ENCODE peak calls at places on chromosome 5, in eight cellular contexts. E, G, C, X, J, S, O and N are unnamed samples.

GRCh38 chr5:98206566-98206965 is 566.9 kb upstream of the RGMB start:
- DNase-seq in E (no peak), G (no peak), C (no peak), X (no peak), J (no peak), S (no peak), O (no peak), N (no peak)

GRCh38 chr5:23825196-23825595 is 317.8 kb downstream of the PRDM9 start:
- DNase-seq in E (no peak), G (no peak), C (no peak), X (no peak), J (no peak), S (no peak), O (no peak), N (no peak)

GRCh38 chr5:15683332-15683731 is 183.4 kb downstream of the FBXL7 start:
- DNase-seq in E (peak), G (no peak), C (peak), X (no peak), J (peak), S (no peak), O (no peak), N (no peak)

GRCh38 chr5:138495351-138495750 is 30.1 kb downstream of the EGR1 start:
- DNase-seq in E (no peak), G (no peak), C (peak), X (no peak), J (no peak), S (no peak), O (no peak), N (no peak)

GRCh38 chr5:76441890-76442673 is 39.0 kb downstream of the IQGAP2 start:
- DNase-seq in E (no peak), G (no peak), C (no peak), X (no peak), J (no peak), S (no peak), O (no peak), N (no peak)

GRCh38 chr5:72895758-72896157 is 60.1 kb upstream of the FCHO2 start:
- DNase-seq in E (no peak), G (no peak), C (no peak), X (no peak), J (no peak), S (no peak), O (no peak), N (no peak)

GRCh38 chr5:14228219-14228618 is 85.1 kb downstream of the TRIO start:
- DNase-seq in E (peak), G (no peak), C (no peak), X (no peak), J (no peak), S (no peak), O (no peak), N (no peak)

GRCh38 chr5:162641142-162641813 is 573.7 kb downstream of the GABRG2 start:
- DNase-seq in E (no peak), G (no peak), C (no peak), X (no peak), J (no peak), S (no peak), O (no peak), N (no peak)

GRCh38 chr5:87137280-87137679 is 130.4 kb upstream of the RASA1 start:
- DNase-seq in E (no peak), G (no peak), C (no peak), X (no peak), J (no peak), S (no peak), O (peak), N (no peak)

GRCh38 chr5:130496215-130496614 is 592.0 kb downstream of the CHSY3 start:
- DNase-seq in E (no peak), G (no peak), C (no peak), X (no peak), J (no peak), S (no peak), O (no peak), N (no peak)

GRCh38 chr5:18329346-18329745 is 695.1 kb downstream of the TAF11L14 start:
- DNase-seq in E (peak), G (no peak), C (no peak), X (no peak), J (no peak), S (no peak), O (no peak), N (no peak)

GRCh38 chr5:180301253-180301652 is 9.4 kb upstream of the MAPK9 start:
- DNase-seq in E (no peak), G (no peak), C (no peak), X (no peak), J (no peak), S (no peak), O (no peak), N (no peak)

GRCh38 chr5:125323613-125324012 is 577.2 kb upstream of the ZNF608 start:
- DNase-seq in E (no peak), G (no peak), C (peak), X (no peak), J (peak), S (no peak), O (no peak), N (no peak)

DNA sequence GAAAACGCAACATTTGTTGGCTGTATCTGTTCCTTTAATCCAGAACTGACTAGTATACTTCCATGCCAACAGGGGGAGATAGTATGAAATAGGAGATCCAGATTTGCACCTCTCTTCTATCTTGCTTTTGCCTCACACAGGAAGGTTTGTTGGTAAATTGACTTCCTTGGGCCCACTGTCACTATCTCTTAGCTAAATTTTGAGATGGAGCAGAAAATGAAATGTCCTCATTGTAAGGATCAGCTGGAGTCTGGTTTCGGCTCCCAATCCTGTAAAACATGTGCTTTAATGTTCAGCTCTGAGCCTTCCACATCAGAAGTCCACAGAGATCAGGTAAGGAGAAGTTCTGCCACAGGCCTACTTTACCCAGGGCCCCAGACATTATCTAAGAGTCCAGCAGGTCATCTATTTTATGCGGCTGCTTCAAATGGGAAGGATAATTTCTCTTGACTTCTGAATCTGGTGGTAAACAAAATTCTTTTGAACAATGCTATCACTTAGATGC is 176.8 kb downstream of the FER start:
- DNase-seq in E (no peak), G (no peak), C (no peak), X (no peak), J (no peak), S (no peak), O (no peak), N (no peak)
- TF ChIP-seq CTCF in E (peak), G (no peak), C (no peak), X (no peak), J (no peak), S (no peak), O (no peak), N (no peak)

DNA sequence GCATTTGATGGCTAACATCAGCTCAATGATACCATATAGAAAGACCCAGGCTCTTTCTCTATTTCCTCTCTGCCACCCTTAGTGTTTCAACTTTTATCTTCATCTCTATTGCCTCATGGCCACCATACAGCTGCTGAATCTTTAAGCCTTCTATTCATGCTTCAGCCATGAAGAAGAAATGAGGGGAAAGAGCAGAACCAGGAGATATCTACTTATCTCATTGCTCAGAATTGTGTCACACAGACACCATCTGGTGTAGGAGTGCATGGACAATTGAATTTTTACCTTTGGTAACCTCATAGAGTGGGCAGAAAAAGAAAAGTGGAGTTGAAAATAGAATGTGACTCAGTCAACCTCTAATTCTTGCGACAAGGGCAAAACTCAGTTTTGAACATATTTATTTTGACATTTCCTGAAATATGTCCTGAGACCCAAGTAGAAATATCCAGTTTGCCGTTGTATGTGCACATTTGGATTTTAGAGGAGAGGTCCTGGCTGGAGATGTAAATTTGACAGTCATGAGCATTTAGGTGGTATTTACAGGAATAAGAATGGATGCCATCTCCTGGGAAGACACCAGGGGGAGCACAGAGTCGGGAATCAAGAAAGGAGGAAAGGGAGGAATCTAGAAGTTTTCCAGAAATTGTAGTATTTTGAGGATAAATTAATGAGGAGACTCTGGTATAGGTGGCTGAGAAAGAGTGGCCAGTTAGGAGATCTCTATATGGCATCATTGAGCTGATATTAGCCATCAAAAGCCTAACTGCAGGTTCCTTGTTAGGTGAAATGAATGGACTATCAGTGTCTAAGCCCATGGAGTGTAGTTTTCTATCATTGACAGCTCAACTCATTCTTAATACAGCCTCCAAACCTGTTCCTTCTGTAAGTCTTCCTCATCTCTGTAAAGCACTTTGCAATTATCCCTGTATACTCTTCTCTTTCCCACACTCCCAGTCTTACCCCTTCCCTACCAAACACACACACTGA is 7.0 kb downstream of the GAPT start:
- DNase-seq in E (peak), G (no peak), C (peak), X (no peak), J (peak), S (no peak), O (no peak), N (no peak)
- TF ChIP-seq CTCF in E (peak), G (no peak), C (peak), X (peak), J (peak), S (peak), O (peak), N (peak)

GRCh38 chr5:68465133-68465532 is 249.6 kb downstream of the PIK3R1 start:
- DNase-seq in E (no peak), G (no peak), C (no peak), X (no peak), J (no peak), S (no peak), O (no peak), N (no peak)
- TF ChIP-seq CTCF in E (no peak), G (no peak), C (no peak), X (no peak), J (no peak), S (no peak), O (no peak), N (no peak)

DNA sequence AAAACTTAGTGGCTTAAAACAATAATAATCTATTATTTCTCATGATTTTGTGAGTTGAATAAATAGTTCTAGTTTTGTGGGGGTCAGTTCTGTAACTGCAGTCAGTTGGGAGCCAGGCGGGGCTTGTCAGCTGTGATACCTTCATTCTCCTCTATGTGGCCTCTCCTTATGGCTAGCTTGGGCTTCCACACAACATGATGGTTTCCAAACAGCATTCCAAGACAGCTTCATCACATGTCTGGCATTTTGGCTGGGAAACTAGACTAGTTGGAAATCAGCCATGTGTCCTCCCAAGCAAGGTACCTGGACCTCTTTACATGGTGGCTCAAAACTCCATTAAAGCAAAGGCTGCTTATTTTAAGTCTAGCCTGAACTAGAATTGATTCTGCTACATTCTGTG is 61.4 kb upstream of the RANBP3L start:
- DNase-seq in E (peak), G (no peak), C (peak), X (no peak), J (peak), S (no peak), O (no peak), N (no peak)
- TF ChIP-seq CTCF in E (peak), G (no peak), C (peak), X (no peak), J (no peak), S (no peak), O (no peak), N (no peak)

DNA sequence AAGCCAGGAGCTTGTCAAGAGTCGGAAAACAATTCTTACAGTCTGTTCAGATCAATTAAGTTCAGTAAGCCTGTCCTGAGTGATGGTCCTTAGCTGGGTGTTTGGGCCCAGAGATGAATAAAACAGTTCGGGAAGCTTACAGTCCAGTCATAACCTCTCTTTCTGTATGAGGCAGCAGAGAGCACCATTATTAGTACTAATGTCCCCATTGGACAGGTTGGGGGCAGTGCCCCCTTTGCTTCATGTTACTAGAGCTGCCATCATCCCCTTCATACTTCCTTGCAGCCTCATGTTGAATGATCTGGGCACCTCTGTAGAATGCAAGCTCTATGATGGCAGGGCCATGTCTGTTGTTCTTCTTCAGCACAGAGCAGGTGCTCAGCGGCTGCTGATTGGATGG is 9.8 kb downstream of the DOCK2 start:
- DNase-seq in E (no peak), G (no peak), C (no peak), X (no peak), J (no peak), S (no peak), O (no peak), N (no peak)
- TF ChIP-seq CTCF in E (no peak), G (no peak), C (no peak), X (no peak), J (no peak), S (no peak), O (no peak), N (no peak)

GRCh38 chr5:132427285-132428146 is 58.0 kb downstream of the SLC22A5 start:
- DNase-seq in E (no peak), G (peak), C (no peak), X (peak), J (no peak), S (peak), O (no peak), N (no peak)

GRCh38 chr5:132428147-132428482 is 58.6 kb downstream of the SLC22A5 start:
- DNase-seq in E (no peak), G (no peak), C (no peak), X (no peak), J (no peak), S (no peak), O (no peak), N (no peak)

GRCh38 chr5:132425975-132426524 is 56.5 kb downstream of the SLC22A5 start:
- DNase-seq in E (no peak), G (no peak), C (no peak), X (no peak), J (no peak), S (no peak), O (no peak), N (no peak)

GRCh38 chr5:132425009-132425937 is 55.8 kb downstream of the SLC22A5 start:
- DNase-seq in E (peak), G (peak), C (peak), X (peak), J (peak), S (no peak), O (no peak), N (no peak)

GRCh38 chr5:132426525-132427138 is 57.1 kb downstream of the SLC22A5 start:
- DNase-seq in E (peak), G (peak), C (peak), X (peak), J (peak), S (peak), O (peak), N (no peak)
- TF ChIP-seq CTCF in E (peak), G (no peak), C (peak), X (peak), J (peak), S (peak), O (peak), N (no peak)